ENCODE peak calls at places on chromosomes 1 and 21, in four cellular contexts. F is pancreas, P is fibroblast of the aortic adventitia, T is spleen. I is an unnamed sample.
A peak's percentile ranks its signal among the peaks of the same experiment; 100 is the strongest.

GRCh38 chr21:45150630-45151265 is 76.4 kb downstream of the ADARB1 start:
- DNase-seq in T (no peak), F (no peak), P (no peak), I (no peak)

GRCh38 chr1:166029196-166029965 is 137.4 kb downstream of the FAM78B start:
- DNase-seq in T (no peak), P (no peak), F (no peak), I (no peak)

GRCh38 chr1:28297826-28298225 is 31.0 kb upstream of the MED18 start:
- DNase-seq in P (no peak), T (no peak), F (no peak), I (no peak)

GRCh38 chr1:167922611-167923074 is 8.7 kb upstream of the ADCY10 start:
- DNase-seq in P (no peak), F (no peak), T (no peak), I (no peak)

GRCh38 chr1:15345711-15346355 is 63.9 kb upstream of the EFHD2 start:
- DNase-seq in F (no peak), T (peak; percentile 91), P (no peak), I (no peak)

GRCh38 chr1:234262754-234263105 is 110.5 kb upstream of the COA6 start:
- DNase-seq in P (no peak), T (no peak), F (no peak), I (no peak)

GRCh38 chr1:217253985-217254384 is 376.9 kb downstream of the GPATCH2 start:
- DNase-seq in F (no peak), P (no peak), T (no peak), I (no peak)

GRCh38 chr1:151803164-151803563 is 2.1 kb downstream of the LINGO4 start:
- DNase-seq in P (no peak), F (peak; percentile 25), T (no peak), I (no peak)

GRCh38 chr1:214514032-214514818 is 37.2 kb downstream of the PTPN14 start:
- DNase-seq in P (peak; percentile 44), T (no peak), F (no peak), I (peak; percentile 47)

GRCh38 chr1:61076728-61077675 is 5.4 kb upstream of the NFIA start:
- DNase-seq in F (peak; percentile 92), T (peak; percentile 98), P (peak; percentile 92), I (peak; percentile 95)

GRCh38 chr1:182957902-182958395 is 5.0 kb upstream of the SHCBP1L start:
- DNase-seq in P (no peak), F (no peak), T (no peak), I (no peak)

GRCh38 chr1:185139231-185139630 is 17.5 kb downstream of the TRMT1L start:
- DNase-seq in F (no peak), P (no peak), T (no peak), I (no peak)

GRCh38 chr1:7953850-7954609 is 7.5 kb upstream of the PARK7 start:
- DNase-seq in P (peak; percentile 79), T (peak; percentile 98), F (peak; percentile 99), I (peak; percentile 89)

GRCh38 chr1:3146458-3146857 is 77.5 kb downstream of the PRDM16 start:
- DNase-seq in F (no peak), P (no peak), T (no peak), I (no peak)

GRCh38 chr1:232915212-232915611 is 35.2 kb upstream of the NTPCR start:
- DNase-seq in T (no peak), P (no peak), F (no peak), I (no peak)

GRCh38 chr1:150089846-150090520 is 22.4 kb downstream of the VPS45 start:
- DNase-seq in P (no peak), T (no peak), F (no peak), I (no peak)

GRCh38 chr1:8154621-8155052 is 128.5 kb upstream of the ERRFI1 start:
- DNase-seq in P (no peak), F (no peak), T (no peak), I (peak; percentile 46)

GRCh38 chr1:201845331-201846083 is 16.6 kb downstream of the IPO9 start:
- DNase-seq in P (no peak), F (no peak), T (no peak), I (no peak)

GRCh38 chr1:39045231-39045630 is 19.1 kb downstream of the NDUFS5 start:
- DNase-seq in F (no peak), T (no peak), P (no peak), I (no peak)

GRCh38 chr1:198179556-198179981 is 22.8 kb downstream of the NEK7 start:
- DNase-seq in F (no peak), T (no peak), P (peak; percentile 24), I (no peak)

GRCh38 chr21:45019076-45019886 is 55.1 kb upstream of the ADARB1 start:
- DNase-seq in F (peak; percentile 55), P (no peak), T (peak; percentile 71), I (no peak)

DNA sequence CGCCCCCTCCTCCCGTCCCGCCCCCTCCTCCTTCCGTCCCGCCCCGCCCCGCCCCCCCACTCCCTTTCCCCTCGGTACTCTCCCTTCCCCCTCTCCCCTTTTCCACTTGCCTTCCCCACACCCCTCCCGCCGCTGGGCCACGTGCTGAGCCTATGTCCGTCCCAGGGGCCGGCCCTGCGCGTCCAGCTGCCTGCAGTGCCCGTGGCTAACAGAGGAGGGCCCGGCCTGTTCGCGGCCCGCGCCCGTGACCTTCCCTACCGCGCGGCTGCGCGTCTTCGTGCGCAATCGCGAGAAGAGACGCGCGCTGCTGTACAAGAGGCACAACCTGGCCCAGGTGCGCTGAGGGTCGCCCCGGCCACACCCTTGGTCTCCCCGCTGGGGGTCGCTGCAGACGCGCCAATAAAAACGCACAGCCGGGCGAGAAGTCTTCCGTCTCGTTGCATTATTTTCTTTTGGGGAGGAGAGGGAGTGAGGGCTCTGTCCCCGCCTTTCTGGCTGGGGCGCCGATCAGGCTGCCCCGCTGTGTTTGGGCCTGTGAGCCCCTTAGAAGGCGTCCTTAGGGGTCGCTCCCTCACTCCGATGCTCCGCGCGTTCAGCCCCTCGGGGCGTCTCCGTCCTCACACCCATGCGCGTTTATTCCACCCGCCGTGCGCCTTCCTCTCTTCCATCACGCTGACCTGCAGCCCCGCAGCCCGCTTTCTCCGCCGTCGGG is 28.0 kb downstream of the TRIM11 start:
- DNase-seq in F (peak; percentile 90), T (peak; percentile 88), P (peak; percentile 81), I (peak; percentile 87)
- TF ChIP-seq CTCF in F (no peak), T (peak; percentile 63), P (peak; percentile 67), I (peak; percentile 46)

GRCh38 chr1:225650198-225650597 is 2.7 kb downstream of the ENAH start:
- DNase-seq in T (no peak), P (peak; percentile 31), F (no peak), I (no peak)
- H3K4me3 ChIP-seq in T (peak overlapping the region; percentile 70), P (peak overlapping the region; percentile 83), F (no peak overlapping the region), I (peak overlapping the region; percentile 92)

DNA sequence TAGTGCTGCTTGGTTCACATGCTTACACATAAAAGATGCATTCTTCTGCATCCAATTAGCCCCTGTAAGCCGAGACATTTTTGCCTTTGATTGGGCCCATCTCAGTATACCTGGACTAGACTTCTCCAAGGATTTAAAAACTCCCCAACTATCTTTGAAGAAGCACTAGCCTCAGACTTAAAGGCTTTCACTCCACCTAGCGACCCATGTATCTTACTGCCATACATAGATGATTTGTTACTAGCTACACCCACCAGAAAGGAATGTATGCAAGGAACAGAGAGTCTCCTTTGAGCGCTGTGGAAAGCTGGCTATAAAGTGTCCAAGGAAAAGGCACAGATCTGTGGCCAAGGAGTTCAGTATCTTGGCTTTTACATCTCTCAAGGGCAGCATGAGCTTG is 91.7 kb downstream of the LIPI start:
- DNase-seq in T (no peak), P (no peak), F (no peak), I (no peak)
- TF ChIP-seq CTCF in T (no peak), P (no peak), F (no peak), I (no peak)

GRCh38 chr1:107664882-107665871 is 299.8 kb downstream of the VAV3 start:
- DNase-seq in T (no peak), P (no peak), F (no peak), I (no peak)
- H3K4me3 ChIP-seq in T (no peak overlapping the region), P (no peak overlapping the region), F (no peak overlapping the region), I (no peak overlapping the region)

GRCh38 chr1:85027242-85027983 is 20.9 kb downstream of the MCOLN3 start:
- DNase-seq in T (no peak), P (peak; percentile 41), F (no peak), I (peak; percentile 50)

GRCh38 chr1:85025940-85026339 is 22.4 kb downstream of the MCOLN3 start:
- DNase-seq in P (no peak), F (no peak), T (no peak), I (no peak)

GRCh38 chr1:85022700-85023099 is 25.6 kb downstream of the MCOLN3 start:
- DNase-seq in T (no peak), F (no peak), P (no peak), I (no peak)

GRCh38 chr1:85019989-85020388 is 23.1 kb upstream of the MCOLN2 start:
- DNase-seq in T (no peak), P (peak; percentile 19), F (no peak), I (no peak)

DNA sequence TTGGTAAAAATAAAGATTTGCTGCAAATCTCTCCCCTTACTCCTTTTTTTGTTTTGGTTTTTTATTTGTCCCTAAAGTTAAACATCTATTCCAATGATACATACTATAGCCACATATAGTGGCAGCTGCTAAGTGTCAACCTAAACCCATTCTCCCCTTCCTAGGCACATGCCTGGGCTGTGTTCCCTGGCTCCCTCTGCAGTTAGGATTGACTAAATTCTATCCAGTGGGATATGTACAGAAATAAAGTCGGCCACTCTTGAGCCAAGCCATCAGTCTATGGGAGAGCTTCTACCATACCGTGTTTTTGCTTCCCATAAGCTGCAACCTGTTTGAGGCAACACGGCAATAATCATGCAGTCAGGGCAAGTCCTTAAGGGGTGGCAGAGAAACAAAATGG is 23.6 kb downstream of the MCOLN3 start:
- DNase-seq in F (no peak), T (no peak), P (no peak), I (no peak)
- TF ChIP-seq CTCF in F (no peak), T (no peak), P (no peak), I (no peak)

GRCh38 chr1:178486100-178487069 is 10.4 kb downstream of the CLEC20A start:
- DNase-seq in F (no peak), P (no peak), T (no peak), I (no peak)

GRCh38 chr1:178488393-178488792 is 8.4 kb downstream of the CLEC20A start:
- DNase-seq in P (no peak), T (no peak), F (no peak), I (no peak)

GRCh38 chr1:178489399-178489798 is 7.4 kb downstream of the CLEC20A start:
- DNase-seq in F (no peak), P (no peak), T (no peak), I (no peak)

GRCh38 chr1:178485467-178486098 is 11.2 kb downstream of the CLEC20A start:
- DNase-seq in T (no peak), F (no peak), P (no peak), I (peak; percentile 13)

DNA sequence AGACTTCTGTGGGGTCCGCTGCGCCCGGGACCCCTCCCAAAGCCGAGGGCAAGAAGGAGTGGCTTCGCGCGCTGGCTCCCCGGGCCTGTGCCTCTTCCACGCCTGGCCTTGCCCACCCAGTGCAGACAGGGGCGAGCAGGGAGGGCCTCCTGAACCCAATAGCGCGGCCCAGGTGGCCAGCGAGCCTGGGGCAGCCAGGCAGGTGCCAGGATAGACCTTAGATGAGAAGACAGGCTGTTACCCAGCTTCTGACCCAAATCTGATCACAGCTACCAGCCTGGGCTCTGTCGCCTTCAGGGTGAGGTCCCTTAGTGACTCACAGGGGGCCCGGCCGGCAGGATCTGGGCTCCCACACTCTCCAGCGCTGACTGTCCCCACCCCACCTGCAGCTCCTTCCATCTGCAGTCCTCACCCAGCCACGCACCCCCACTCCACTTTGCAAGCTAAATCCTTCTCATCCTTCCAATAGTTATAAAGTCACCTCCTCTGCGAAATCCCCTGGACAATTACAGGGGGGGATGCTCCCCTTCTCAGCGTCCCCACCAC is 9.6 kb downstream of the CLEC20A start:
- DNase-seq in T (no peak), F (no peak), P (no peak), I (no peak)
- H3K4me3 ChIP-seq in T (no peak overlapping the region), F (no peak overlapping the region), P (no peak overlapping the region), I (peak overlapping the region; percentile 7)